ENCODE peak calls at places on chromosomes 5 and 9, in seven cellular contexts. I is tibial nerve, C is gastrocnemius medialis, B is body of pancreas, G is K562, D is esophagus squamous epithelium, U is upper lobe of left lung. M is an unnamed sample.

GRCh38 chr5:107539163-107539445 is 131.6 kb downstream of the EFNA5 start:
- DNase-seq in I (no peak), C (no peak), B (no peak), G (no peak), D (no peak), U (no peak), M (no peak)

GRCh38 chr5:103780794-103781193 is 218.2 kb upstream of the NUDT12 start:
- DNase-seq in I (no peak), C (no peak), B (no peak), G (no peak), D (no peak), U (no peak), M (no peak)

GRCh38 chr9:129270903-129271431 is 92.9 kb upstream of the IER5L start:
- DNase-seq in I (no peak), C (no peak), B (no peak), G (no peak), D (no peak), U (no peak), M (no peak)

GRCh38 chr5:139733698-139734491 is 61.7 kb upstream of the PSD2 start:
- DNase-seq in I (peak), C (no peak), B (peak), G (no peak), D (no peak), U (no peak), M (no peak)

GRCh38 chr9:115989816-115990215 is 163.8 kb upstream of the PAPPA start:
- DNase-seq in I (no peak), C (no peak), B (no peak), G (no peak), D (no peak), U (no peak), M (no peak)

GRCh38 chr5:94670726-94671125 is 52.3 kb downstream of the SLF1 start:
- DNase-seq in I (no peak), C (no peak), B (no peak), G (no peak), D (no peak), U (no peak), M (no peak)

GRCh38 chr5:102511666-102512065 is 12.9 kb upstream of the SLCO6A1 start:
- DNase-seq in I (no peak), C (no peak), B (peak), G (no peak), D (no peak), U (no peak), M (no peak)

GRCh38 chr9:87016681-87017080 is 69.4 kb upstream of the GAS1 start:
- DNase-seq in I (no peak), C (no peak), B (no peak), G (no peak), D (no peak), U (no peak), M (no peak)

GRCh38 chr9:107711528-107711927 is 222.0 kb upstream of the KLF4 start:
- DNase-seq in I (no peak), C (no peak), B (peak), G (no peak), D (no peak), U (no peak), M (no peak)

GRCh38 chr5:34811691-34812090 is 27.3 kb upstream of the TTC23L start:
- DNase-seq in I (no peak), C (no peak), B (no peak), G (no peak), D (no peak), U (no peak), M (no peak)

GRCh38 chr5:87300744-87301143 is 33.1 kb downstream of the RASA1 start:
- DNase-seq in I (no peak), C (no peak), B (no peak), G (no peak), D (no peak), U (peak), M (peak)

GRCh38 chr5:148826082-148826971 is at the start of gene ADRB2:
- DNase-seq in I (peak), C (peak), B (peak), G (peak), D (peak), U (peak), M (peak)

GRCh38 chr5:172903790-172904189 is 55.4 kb upstream of the RPL26L1 start:
- DNase-seq in I (no peak), C (no peak), B (peak), G (no peak), D (no peak), U (peak), M (no peak)

GRCh38 chr9:94725293-94725692 is 1.2 kb upstream of the AOPEP start:
- DNase-seq in I (no peak), C (no peak), B (no peak), G (no peak), D (no peak), U (no peak), M (no peak)

GRCh38 chr5:116046823-116047222 is 14.6 kb downstream of the ARL14EPL start:
- DNase-seq in I (no peak), C (no peak), B (no peak), G (no peak), D (no peak), U (no peak), M (no peak)

GRCh38 chr5:40308867-40309266 is 370.8 kb upstream of the PTGER4 start:
- DNase-seq in I (no peak), C (no peak), B (no peak), G (no peak), D (no peak), U (no peak), M (no peak)

GRCh38 chr5:24538345-24538744 is 106.4 kb downstream of the CDH10 start:
- DNase-seq in I (no peak), C (no peak), B (no peak), G (no peak), D (no peak), U (no peak), M (no peak)

GRCh38 chr9:8473226-8473625 is 673.6 kb upstream of the DMAC1 start:
- DNase-seq in I (no peak), C (no peak), B (no peak), G (no peak), D (no peak), U (no peak), M (no peak)

GRCh38 chr5:78908173-78908901 is 76.8 kb downstream of the ARSB start:
- DNase-seq in I (peak), C (peak), B (peak), G (no peak), D (no peak), U (peak), M (no peak)

GRCh38 chr5:42583322-42583721 is 160.1 kb downstream of the GHR start:
- DNase-seq in I (peak), C (peak), B (peak), G (peak), D (no peak), U (peak), M (peak)

GRCh38 chr5:133393776-133394476 is 218.4 kb downstream of the FSTL4 start:
- DNase-seq in I (no peak), C (no peak), B (no peak), G (no peak), D (no peak), U (no peak), M (no peak)

GRCh38 chr9:113649855-113650206 is 186.3 kb downstream of the RGS3 start:
- DNase-seq in I (no peak), C (no peak), B (no peak), G (no peak), D (no peak), U (peak), M (no peak)

GRCh38 chr5:120405291-120405864 is 58.7 kb upstream of the PRR16 start:
- DNase-seq in I (no peak), C (no peak), B (no peak), G (no peak), D (no peak), U (no peak), M (no peak)

GRCh38 chr5:40689442-40689841 is 9.7 kb downstream of the PTGER4 start:
- DNase-seq in I (no peak), C (no peak), B (peak), G (peak), D (no peak), U (no peak), M (peak)

GRCh38 chr9:112170968-112171367 is 4.1 kb downstream of the SUSD1 start:
- DNase-seq in I (no peak), C (no peak), B (no peak), G (no peak), D (no peak), U (no peak), M (peak)

GRCh38 chr5:135246605-135246922 is 152.5 kb downstream of the MACROH2A1 start:
- DNase-seq in I (no peak), C (no peak), B (no peak), G (no peak), D (no peak), U (no peak), M (no peak)

GRCh38 chr5:3024126-3024525 is 272.6 kb upstream of the IRX2 start:
- DNase-seq in I (no peak), C (no peak), B (no peak), G (no peak), D (no peak), U (no peak), M (no peak)

GRCh38 chr5:163696270-163696887 is 191.0 kb downstream of the MAT2B start:
- DNase-seq in I (no peak), C (no peak), B (peak), G (no peak), D (no peak), U (peak), M (peak)

GRCh38 chr9:131405858-131406566 is 12.1 kb downstream of the PRRC2B start:
- DNase-seq in I (no peak), C (no peak), B (no peak), G (peak), D (no peak), U (no peak), M (no peak)

GRCh38 chr5:153276151-153276550 is 214.3 kb upstream of the GRIA1 start:
- DNase-seq in I (no peak), C (no peak), B (peak), G (peak), D (no peak), U (no peak), M (peak)

GRCh38 chr9:79719989-79720388 is 148.2 kb downstream of the TLE4 start:
- DNase-seq in I (no peak), C (no peak), B (no peak), G (no peak), D (no peak), U (no peak), M (no peak)

GRCh38 chr5:58281189-58281588 is 178.7 kb downstream of the PLK2 start:
- DNase-seq in I (no peak), C (no peak), B (no peak), G (no peak), D (no peak), U (no peak), M (no peak)

GRCh38 chr5:32001284-32001683 is 172.8 kb downstream of the GOLPH3 start:
- DNase-seq in I (no peak), C (no peak), B (no peak), G (no peak), D (no peak), U (no peak), M (no peak)

GRCh38 chr5:32002755-32003154 is 171.4 kb downstream of the GOLPH3 start:
- DNase-seq in I (no peak), C (no peak), B (no peak), G (no peak), D (no peak), U (no peak), M (no peak)

GRCh38 chr5:31999470-31999869 is 174.6 kb downstream of the GOLPH3 start:
- DNase-seq in I (no peak), C (no peak), B (no peak), G (no peak), D (no peak), U (no peak), M (no peak)

GRCh38 chr5:32001722-32002121 is 172.4 kb downstream of the GOLPH3 start:
- DNase-seq in I (no peak), C (no peak), B (no peak), G (no peak), D (no peak), U (no peak), M (no peak)

GRCh38 chr5:32000726-32001125 is 173.4 kb downstream of the GOLPH3 start:
- DNase-seq in I (no peak), C (no peak), B (no peak), G (no peak), D (no peak), U (no peak), M (no peak)
- TF ChIP-seq POLR2A in I (no peak), C (no peak), B (no peak), G (no peak), D (no peak), U (no peak), M (no peak)

GRCh38 chr5:132093310-132093709 is 19.7 kb downstream of the CSF2 start:
- DNase-seq in I (no peak), C (no peak), B (no peak), G (no peak), D (no peak), U (no peak), M (no peak)

GRCh38 chr5:132096904-132097303 is 23.3 kb downstream of the CSF2 start:
- DNase-seq in I (no peak), C (no peak), B (no peak), G (no peak), D (no peak), U (no peak), M (no peak)

GRCh38 chr5:132095745-132096084 is 22.1 kb downstream of the CSF2 start:
- DNase-seq in I (no peak), C (no peak), B (no peak), G (no peak), D (no peak), U (peak), M (no peak)

GRCh38 chr5:132095077-132095744 is 21.6 kb downstream of the CSF2 start:
- DNase-seq in I (no peak), C (no peak), B (no peak), G (no peak), D (no peak), U (no peak), M (no peak)

DNA sequence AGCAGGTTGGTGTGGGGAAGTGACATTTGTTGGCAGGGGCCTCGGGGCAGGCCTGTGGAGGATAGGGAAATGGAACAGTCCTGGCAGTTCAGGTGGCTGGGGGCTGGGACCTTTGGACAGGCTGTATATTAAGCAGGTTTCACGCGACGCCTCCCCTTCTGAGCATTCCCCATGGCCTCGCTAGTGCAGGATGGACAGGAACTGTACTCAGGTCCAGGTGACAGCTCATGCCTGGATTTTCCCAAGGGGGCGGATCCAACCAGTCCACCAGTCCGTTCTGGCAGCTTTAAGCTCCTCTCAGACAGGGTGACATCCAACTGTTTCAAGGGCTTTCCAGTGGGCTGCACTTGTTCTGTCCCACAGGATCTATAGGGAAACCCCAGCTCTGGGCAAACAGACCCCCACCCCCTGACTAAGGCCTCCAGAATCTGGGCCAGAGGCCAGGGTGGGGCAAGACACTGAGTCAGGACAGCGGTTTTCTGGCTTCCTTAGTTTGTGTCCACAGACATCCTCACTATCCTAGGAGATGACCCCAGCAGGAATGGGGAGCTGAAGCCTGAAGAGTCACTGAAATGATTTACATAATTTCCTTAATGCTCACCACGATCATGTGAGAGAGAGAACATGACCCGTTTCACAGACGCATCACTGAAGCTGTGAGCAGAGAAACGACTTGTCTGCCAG is 20.9 kb downstream of the CSF2 start:
- DNase-seq in I (no peak), C (no peak), B (no peak), G (no peak), D (no peak), U (no peak), M (no peak)
- TF ChIP-seq POLR2A in I (no peak), C (no peak), B (no peak), G (no peak), D (no peak), U (no peak), M (no peak)

DNA sequence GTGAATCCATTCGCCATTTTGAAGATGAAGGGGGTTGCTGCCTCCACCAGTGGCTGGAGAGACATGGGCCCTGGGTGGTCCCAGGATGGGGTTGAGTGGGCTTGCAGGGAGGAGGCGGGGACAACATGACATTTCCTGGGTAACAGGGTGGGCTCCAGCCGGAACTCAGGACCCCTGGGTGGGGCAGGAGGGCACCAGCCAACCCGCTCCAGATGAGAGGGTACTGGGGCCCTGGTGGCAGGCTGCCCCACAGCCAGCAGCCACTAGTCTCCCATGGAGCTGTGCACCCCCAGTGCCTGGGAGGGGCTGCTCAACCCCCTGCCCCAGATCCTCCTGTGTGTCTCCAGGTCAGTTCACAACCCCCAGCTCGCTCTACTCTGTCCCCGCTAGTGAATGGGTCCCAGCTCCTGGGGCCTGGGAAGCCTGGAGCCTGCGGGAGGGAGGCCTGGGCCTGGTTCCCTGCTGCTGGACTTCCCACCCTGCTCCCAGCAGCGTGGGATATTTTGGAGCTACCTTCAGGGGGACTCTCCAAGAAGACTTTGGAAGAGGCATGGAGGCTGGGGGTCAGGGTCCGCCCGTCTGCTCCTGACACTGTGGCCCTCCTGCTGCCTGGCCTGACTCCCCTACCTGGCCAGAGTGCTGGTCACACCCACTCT is 55.9 kb downstream of the AHRR start:
- DNase-seq in I (no peak), C (no peak), B (no peak), G (no peak), D (no peak), U (peak), M (no peak)
- TF ChIP-seq POLR2A in I (no peak), C (no peak), B (no peak), G (no peak), D (no peak), U (no peak), M (no peak)

GRCh38 chr5:81835813-81836458 is 85.0 kb upstream of the SSBP2 start:
- DNase-seq in I (no peak), C (no peak), B (no peak), G (no peak), D (no peak), U (no peak), M (no peak)

GRCh38 chr5:81842795-81843377 is 92.0 kb upstream of the SSBP2 start:
- DNase-seq in I (no peak), C (no peak), B (peak), G (no peak), D (no peak), U (peak), M (no peak)

GRCh38 chr5:81837667-81838306 is 86.9 kb upstream of the SSBP2 start:
- DNase-seq in I (no peak), C (no peak), B (no peak), G (no peak), D (no peak), U (no peak), M (no peak)

GRCh38 chr5:81834021-81834660 is 83.2 kb upstream of the SSBP2 start:
- DNase-seq in I (no peak), C (no peak), B (no peak), G (no peak), D (no peak), U (no peak), M (no peak)

DNA sequence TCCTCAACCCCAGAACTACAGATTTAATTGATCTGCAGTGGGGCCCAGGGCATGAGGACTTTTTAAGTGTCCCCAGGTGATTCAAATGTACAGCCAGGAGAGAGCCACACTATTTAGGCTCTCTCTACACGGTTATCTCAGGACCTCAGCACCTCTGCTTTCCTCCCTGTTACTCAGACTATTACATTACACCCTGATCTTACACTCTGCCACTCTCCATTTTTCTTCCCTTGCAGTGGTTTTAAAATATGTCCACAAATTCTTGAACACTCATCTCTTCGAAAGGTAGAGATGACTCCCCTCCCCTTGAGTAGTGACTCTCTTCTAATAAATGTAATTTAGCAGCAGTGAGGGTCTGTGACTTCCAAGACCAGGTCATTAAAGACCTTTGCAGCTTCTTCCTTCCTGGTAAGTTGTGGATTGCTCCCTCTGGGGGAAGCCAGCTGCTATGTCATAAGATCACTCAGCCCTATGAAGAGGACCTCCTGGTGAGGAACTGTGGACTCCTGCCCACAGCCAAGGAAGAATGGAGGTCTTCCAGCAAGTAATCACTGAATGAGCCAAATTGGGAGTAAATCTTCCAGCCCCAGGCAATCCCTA is 87.5 kb upstream of the SSBP2 start:
- DNase-seq in I (no peak), C (no peak), B (peak), G (peak), D (no peak), U (peak), M (peak)
- TF ChIP-seq POLR2A in I (no peak), C (no peak), B (no peak), G (no peak), D (no peak), U (no peak), M (no peak)

GRCh38 chr9:127930298-127931091 is at the start of gene PIP5KL1:
- DNase-seq in I (no peak), C (peak), B (peak), G (peak), D (no peak), U (peak), M (peak)
- TF ChIP-seq POLR2A in I (no peak), C (no peak), B (peak), G (peak), D (no peak), U (no peak), M (no peak)

DNA sequence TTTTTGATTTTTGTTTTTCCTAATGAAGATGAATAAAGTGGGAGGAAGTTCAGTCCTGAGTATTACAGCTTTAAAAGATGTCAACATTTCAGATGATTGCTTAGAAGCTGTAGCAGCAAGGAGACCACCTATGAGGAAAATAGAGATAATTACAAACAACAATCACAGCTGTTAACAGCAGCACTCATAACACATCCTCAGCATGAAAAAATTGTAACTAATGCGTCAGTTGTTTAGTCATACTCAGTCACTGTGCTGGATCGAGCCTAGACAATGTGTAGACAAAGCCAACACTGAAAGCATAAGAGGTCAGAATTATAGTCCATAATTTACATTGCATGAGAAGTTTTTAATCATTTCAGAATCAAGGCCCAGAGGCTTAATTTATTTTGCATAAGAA is 60.0 kb upstream of the HAPLN1 start:
- DNase-seq in I (no peak), C (no peak), B (no peak), G (no peak), D (no peak), U (no peak), M (no peak)
- TF ChIP-seq POLR2A in I (no peak), C (no peak), B (no peak), G (no peak), D (no peak), U (no peak), M (no peak)